ENCODE peak calls at places on chromosomes 5 and 9, in eight cellular contexts. L, Z, C, M, A, W, J and D are unnamed samples.

GRCh38 chr5:159403906-159404641 is 73.8 kb upstream of the IL12B start:
- DNase-seq in L (no peak), Z (no peak), C (no peak), M (no peak), A (no peak), W (no peak), J (no peak), D (no peak)

GRCh38 chr9:130117816-130118632 is 54.2 kb upstream of the NCS1 start:
- DNase-seq in L (no peak), Z (peak; percentile 37), C (no peak), M (peak; percentile 93), A (no peak), W (no peak), J (no peak), D (no peak)

GRCh38 chr9:79215819-79216218 is 355.9 kb upstream of the TLE4 start:
- DNase-seq in L (no peak), Z (peak; percentile 10), C (no peak), M (no peak), A (no peak), W (no peak), J (no peak), D (no peak)

GRCh38 chr5:83567741-83568530 is 96.4 kb downstream of the VCAN start:
- DNase-seq in L (no peak), Z (peak; percentile 96), C (no peak), M (peak; percentile 72), A (no peak), W (no peak), J (no peak), D (no peak)

GRCh38 chr9:81410201-81410600 is 279.1 kb downstream of the TLE1 start:
- DNase-seq in L (no peak), Z (peak; percentile 34), C (no peak), M (peak; percentile 37), A (no peak), W (no peak), J (no peak), D (no peak)

GRCh38 chr9:93962041-93962440 is 6.9 kb upstream of the BARX1 start:
- DNase-seq in L (no peak), Z (no peak), C (no peak), M (peak; percentile 54), A (no peak), W (no peak), J (no peak), D (no peak)

GRCh38 chr9:111005711-111006482 is 32.4 kb downstream of the LPAR1 start:
- DNase-seq in L (no peak), Z (peak; percentile 58), C (no peak), M (no peak), A (no peak), W (no peak), J (no peak), D (no peak)

GRCh38 chr5:132011561-132012384 is at the start of gene ACSL6:
- DNase-seq in L (peak; percentile 42), Z (no peak), C (peak; percentile 53), M (peak; percentile 79), A (peak; percentile 77), W (peak; percentile 92), J (peak; percentile 51), D (no peak)

GRCh38 chr9:100193078-100193477 is 94.0 kb downstream of the INVS start:
- DNase-seq in L (no peak), Z (no peak), C (no peak), M (no peak), A (no peak), W (no peak), J (no peak), D (no peak)

GRCh38 chr9:88920645-88921044 is 70.6 kb upstream of the S1PR3 start:
- DNase-seq in L (no peak), Z (no peak), C (no peak), M (peak; percentile 19), A (no peak), W (no peak), J (no peak), D (no peak)

GRCh38 chr5:23991406-23991805 is 484.0 kb downstream of the PRDM9 start:
- DNase-seq in L (no peak), Z (no peak), C (no peak), M (no peak), A (no peak), W (no peak), J (no peak), D (no peak)

GRCh38 chr5:147854331-147854730 is 22.9 kb upstream of the SPINK1 start:
- DNase-seq in L (no peak), Z (no peak), C (no peak), M (no peak), A (no peak), W (no peak), J (no peak), D (no peak)

GRCh38 chr9:95447660-95448420 is 68.9 kb downstream of the PTCH1 start:
- DNase-seq in L (no peak), Z (no peak), C (no peak), M (no peak), A (no peak), W (no peak), J (no peak), D (no peak)

GRCh38 chr5:143134269-143134668 is 269.2 kb downstream of the NR3C1 start:
- DNase-seq in L (no peak), Z (no peak), C (no peak), M (no peak), A (no peak), W (no peak), J (no peak), D (no peak)

GRCh38 chr5:35924122-35924949 is 14.1 kb downstream of the CAPSL start:
- DNase-seq in L (no peak), Z (peak; percentile 57), C (no peak), M (peak; percentile 86), A (no peak), W (no peak), J (no peak), D (no peak)

GRCh38 chr5:83265318-83265717 is 188.0 kb downstream of the XRCC4 start:
- DNase-seq in L (no peak), Z (peak; percentile 32), C (peak; percentile 38), M (no peak), A (no peak), W (no peak), J (no peak), D (no peak)

GRCh38 chr9:88992556-88992955 is 1.3 kb downstream of the S1PR3 start:
- DNase-seq in L (no peak), Z (no peak), C (no peak), M (peak; percentile 91), A (no peak), W (no peak), J (no peak), D (no peak)

GRCh38 chr9:99624499-99625233 is 197.0 kb upstream of the NR4A3 start:
- DNase-seq in L (no peak), Z (no peak), C (no peak), M (no peak), A (no peak), W (no peak), J (no peak), D (no peak)

GRCh38 chr9:134369416-134370212 is 43.4 kb downstream of the RXRA start:
- DNase-seq in L (no peak), Z (no peak), C (no peak), M (no peak), A (no peak), W (no peak), J (no peak), D (no peak)
- H3K4me3 ChIP-seq in L (no peak overlapping the region), Z (no peak overlapping the region), C (no peak overlapping the region), M (no peak overlapping the region), A (no peak overlapping the region), W (no peak overlapping the region), J (peak overlapping the region; percentile 11), D (no peak overlapping the region)

DNA sequence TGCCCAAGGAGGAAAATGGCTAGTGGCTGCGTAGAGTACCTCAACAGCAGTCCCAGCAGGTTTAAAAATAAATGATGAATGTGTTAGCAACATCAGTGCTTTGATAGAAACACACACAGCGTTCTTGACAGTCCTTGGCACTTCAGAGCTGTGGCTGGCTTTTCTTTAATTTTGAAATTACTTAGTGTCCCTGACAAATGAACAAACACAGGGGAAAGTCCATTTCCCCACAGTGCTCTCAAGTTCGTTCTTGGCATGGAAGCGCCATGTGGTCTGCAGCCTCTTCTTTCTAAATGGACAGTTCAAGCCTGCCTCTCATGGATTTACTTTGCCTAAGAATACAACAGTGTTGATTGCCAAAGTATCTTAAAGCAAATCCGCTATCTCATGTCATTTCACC is 102.2 kb downstream of the ADAMTS12 start:
- DNase-seq in L (no peak), Z (no peak), C (no peak), M (no peak), A (no peak), W (no peak), J (no peak), D (no peak)
- H3K27ac ChIP-seq in L (no peak overlapping the region), Z (no peak overlapping the region), C (no peak overlapping the region), M (peak overlapping the region; percentile 96), A (no peak overlapping the region), W (no peak overlapping the region), J (no peak overlapping the region), D (peak overlapping the region; percentile 42)

GRCh38 chr5:180253036-180253824 is 38.7 kb downstream of the MAPK9 start:
- DNase-seq in L (no peak), Z (no peak), C (no peak), M (no peak), A (no peak), W (no peak), J (no peak), D (no peak)
- H3K9me3 ChIP-seq in L (peaks cover 98% of the 10 kb centered on the region), Z (peaks cover 7% of the 10 kb centered on the region), C (peaks cover 7% of the 10 kb centered on the region), M (peaks cover 63% of the 10 kb centered on the region), A (peaks cover 73% of the 10 kb centered on the region), W (peaks cover 100% of the 10 kb centered on the region), J (no peaks in the 10 kb centered on the region), D (peaks cover 100% of the 10 kb centered on the region)

GRCh38 chr5:58507715-58508114 is 16.5 kb downstream of the GAPT start:
- DNase-seq in L (no peak), Z (no peak), C (no peak), M (no peak), A (no peak), W (no peak), J (no peak), D (no peak)

GRCh38 chr5:58502032-58502431 is 10.8 kb downstream of the GAPT start:
- DNase-seq in L (no peak), Z (no peak), C (no peak), M (no peak), A (no peak), W (no peak), J (no peak), D (no peak)

GRCh38 chr5:58503634-58504033 is 12.4 kb downstream of the GAPT start:
- DNase-seq in L (no peak), Z (no peak), C (no peak), M (no peak), A (no peak), W (no peak), J (no peak), D (no peak)

GRCh38 chr5:58505502-58505901 is 14.3 kb downstream of the GAPT start:
- DNase-seq in L (no peak), Z (no peak), C (no peak), M (no peak), A (no peak), W (no peak), J (no peak), D (no peak)

GRCh38 chr5:58505971-58506640 is 14.9 kb downstream of the GAPT start:
- DNase-seq in L (no peak), Z (no peak), C (no peak), M (no peak), A (no peak), W (no peak), J (no peak), D (no peak)
- H3K4me3 ChIP-seq in L (no peak overlapping the region), Z (no peak overlapping the region), C (no peak overlapping the region), M (no peak overlapping the region), A (no peak overlapping the region), W (no peak overlapping the region), J (no peak overlapping the region), D (no peak overlapping the region)

GRCh38 chr9:92660266-92660665 is 9.7 kb downstream of the IPPK start:
- DNase-seq in L (no peak), Z (no peak), C (no peak), M (peak; percentile 32), A (no peak), W (no peak), J (no peak), D (no peak)
- H3K27ac ChIP-seq in L (no peak overlapping the region), Z (no peak overlapping the region), C (no peak overlapping the region), M (no peak overlapping the region), A (no peak overlapping the region), W (no peak overlapping the region), J (no peak overlapping the region), D (no peak overlapping the region)